ENCODE peak calls at places on chromosomes 12 and 14, in six cellular contexts. Z is WTC11, A is lower leg skin, R is adrenal gland, O is IMR-90, J is H9. C is an unnamed sample.

GRCh38 chr12:26123482-26123980 is 1.3 kb downstream of the BHLHE41 start:
- DNase-seq in Z (no peak), A (no peak), R (no peak), O (peak; percentile 12), J (no peak), C (no peak)

GRCh38 chr14:77306406-77307098 is 14.1 kb downstream of the POMT2 start:
- DNase-seq in Z (no peak), A (no peak), R (no peak), O (peak; percentile 21), J (no peak), C (no peak)

GRCh38 chr12:94555687-94556086 is 94.7 kb downstream of the TMCC3 start:
- DNase-seq in Z (no peak), A (no peak), R (no peak), O (no peak), J (no peak), C (no peak)

GRCh38 chr12:113292091-113292490 is 42.8 kb downstream of the SLC8B1 start:
- DNase-seq in Z (no peak), A (no peak), R (no peak), O (peak; percentile 76), J (no peak), C (no peak)

GRCh38 chr12:21499765-21500164 is 1.7 kb downstream of the RECQL start:
- DNase-seq in Z (no peak), A (no peak), R (no peak), O (no peak), J (no peak), C (no peak)

GRCh38 chr12:14356147-14356546 is 9.3 kb upstream of the ATF7IP start:
- DNase-seq in Z (no peak), A (no peak), R (no peak), O (no peak), J (no peak), C (no peak)

GRCh38 chr14:65704850-65705249 is 292.3 kb downstream of the FUT8 start:
- DNase-seq in Z (no peak), A (no peak), R (no peak), O (no peak), J (no peak), C (no peak)

GRCh38 chr14:104332634-104333270 is 194.4 kb downstream of the KIF26A start:
- DNase-seq in Z (no peak), A (peak; percentile 27), R (no peak), O (no peak), J (no peak), C (no peak)

GRCh38 chr12:11840350-11840749 is 190.9 kb downstream of the ETV6 start:
- DNase-seq in Z (no peak), A (no peak), R (no peak), O (no peak), J (no peak), C (no peak)

GRCh38 chr12:91931110-91931509 is 214.5 kb downstream of the BTG1 start:
- DNase-seq in Z (no peak), A (peak; percentile 83), R (no peak), O (no peak), J (no peak), C (no peak)

GRCh38 chr12:131003676-131004075 is 50.0 kb downstream of the ADGRD1 start:
- DNase-seq in Z (no peak), A (no peak), R (no peak), O (no peak), J (no peak), C (no peak)

GRCh38 chr12:31970199-31970598 is 11.0 kb downstream of the RESF1 start:
- DNase-seq in Z (no peak), A (no peak), R (no peak), O (no peak), J (no peak), C (no peak)

GRCh38 chr12:67928621-67929369 is 60.5 kb upstream of the IFNG-AS1 start:
- DNase-seq in Z (no peak), A (no peak), R (no peak), O (no peak), J (no peak), C (no peak)

GRCh38 chr12:65875635-65876034 is 51.4 kb downstream of the HMGA2 start:
- DNase-seq in Z (no peak), A (no peak), R (peak; percentile 24), O (peak; percentile 69), J (no peak), C (no peak)

GRCh38 chr14:57574617-57575288 is 81.1 kb upstream of the CCDC198 start:
- DNase-seq in Z (no peak), A (no peak), R (no peak), O (no peak), J (no peak), C (no peak)

GRCh38 chr12:92297932-92298681 is 152.5 kb upstream of the BTG1 start:
- DNase-seq in Z (no peak), A (peak; percentile 34), R (peak; percentile 28), O (peak; percentile 80), J (no peak), C (no peak)

GRCh38 chr14:94193776-94194175 is 19.7 kb downstream of the PPP4R4 start:
- DNase-seq in Z (no peak), A (no peak), R (no peak), O (no peak), J (no peak), C (no peak)

GRCh38 chr12:91202390-91202789 is 19.8 kb upstream of the DCN start:
- DNase-seq in Z (no peak), A (no peak), R (no peak), O (no peak), J (no peak), C (no peak)

GRCh38 chr12:131074221-131075083 is 120.7 kb downstream of the ADGRD1 start:
- DNase-seq in Z (no peak), A (peak; percentile 47), R (peak; percentile 27), O (no peak), J (peak; percentile 21), C (no peak)

GRCh38 chr12:70365648-70366518 is at the start of gene KCNMB4:
- DNase-seq in Z (peak; percentile 93), A (peak; percentile 35), R (peak; percentile 84), O (peak; percentile 10), J (peak; percentile 97), C (peak; percentile 51)

DNA sequence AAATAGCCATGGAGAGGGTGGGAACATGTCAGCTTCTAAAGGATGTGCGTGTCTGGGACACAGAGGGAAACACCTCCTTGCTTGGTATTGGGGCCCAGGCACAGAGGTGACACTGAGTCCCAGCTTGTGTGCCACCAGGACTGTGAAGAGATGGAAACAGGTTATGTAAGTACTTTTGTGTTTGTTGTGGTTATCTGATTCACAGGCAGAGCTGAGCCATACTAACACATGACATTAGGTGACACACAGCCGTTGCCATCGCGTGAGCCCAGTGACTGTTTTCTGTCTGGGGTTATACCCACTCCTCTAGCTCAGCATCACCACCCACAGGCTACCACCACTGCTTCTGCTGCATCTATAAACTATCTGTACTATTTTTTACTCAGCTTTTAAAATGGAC is 12.1 kb upstream of the FLVCR2 start:
- DNase-seq in Z (no peak), A (no peak), R (no peak), O (no peak), J (no peak), C (no peak)
- TF ChIP-seq CTCF in Z (no peak), A (no peak), R (no peak), O (no peak), J (no peak), C (no peak)

GRCh38 chr14:61470261-61470953 is 149.0 kb downstream of the PRKCH start:
- DNase-seq in Z (peak; percentile 48), A (no peak), R (no peak), O (peak; percentile 98), J (peak; percentile 63), C (no peak)
- TF ChIP-seq CTCF in Z (no peak), A (no peak), R (no peak), O (peak; percentile 41), J (peak; percentile 35), C (no peak)

GRCh38 chr12:41661141-41661540 is 473.0 kb downstream of the PDZRN4 start:
- DNase-seq in Z (no peak), A (no peak), R (no peak), O (no peak), J (no peak), C (no peak)

GRCh38 chr12:41663487-41664258 is 475.6 kb downstream of the PDZRN4 start:
- DNase-seq in Z (no peak), A (no peak), R (no peak), O (peak; percentile 20), J (no peak), C (no peak)
- TF ChIP-seq CTCF in Z (peak; percentile 49), A (no peak), R (peak; percentile 52), O (peak; percentile 33), J (peak; percentile 79), C (no peak)

GRCh38 chr14:100826371-100827139 is 637 bp downstream of the MEG3 start:
- DNase-seq in Z (no peak), A (no peak), R (no peak), O (no peak), J (no peak), C (no peak)

GRCh38 chr14:100825691-100826331 is at the start of gene MEG3:
- DNase-seq in Z (no peak), A (peak; percentile 28), R (peak; percentile 60), O (peak; percentile 82), J (no peak), C (no peak)

GRCh38 chr14:100828448-100828834 is 2.5 kb downstream of the MEG3 start:
- DNase-seq in Z (no peak), A (no peak), R (peak; percentile 81), O (no peak), J (no peak), C (no peak)

GRCh38 chr14:100827751-100828447 is 2.0 kb downstream of the MEG3 start:
- DNase-seq in Z (peak; percentile 72), A (no peak), R (peak; percentile 82), O (peak; percentile 81), J (no peak), C (no peak)

DNA sequence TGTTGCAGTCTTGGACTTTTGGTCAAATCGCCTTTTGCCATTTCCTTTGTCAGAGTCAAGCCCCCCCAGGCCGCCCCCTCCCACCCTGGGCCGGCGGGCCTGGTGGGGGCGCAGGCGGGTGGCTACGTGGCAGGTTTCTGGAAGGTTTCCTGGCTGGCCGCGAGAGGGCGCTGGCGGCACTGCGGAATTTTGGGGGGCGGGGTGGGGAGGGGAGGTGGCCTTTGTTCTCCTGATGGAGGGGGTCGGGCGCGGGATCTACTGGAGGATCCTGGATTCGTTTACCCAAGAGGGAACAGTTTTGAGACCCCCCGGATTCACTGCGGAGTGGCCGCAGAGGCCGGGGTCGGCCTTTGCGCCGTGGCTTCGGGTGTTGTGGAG is 1.2 kb downstream of the MEG3 start:
- DNase-seq in Z (no peak), A (no peak), R (peak; percentile 46), O (peak; percentile 16), J (no peak), C (no peak)
- TF ChIP-seq CTCF in Z (peak; percentile 31), A (no peak), R (peak; percentile 42), O (peak; percentile 58), J (no peak), C (peak; percentile 14)

DNA sequence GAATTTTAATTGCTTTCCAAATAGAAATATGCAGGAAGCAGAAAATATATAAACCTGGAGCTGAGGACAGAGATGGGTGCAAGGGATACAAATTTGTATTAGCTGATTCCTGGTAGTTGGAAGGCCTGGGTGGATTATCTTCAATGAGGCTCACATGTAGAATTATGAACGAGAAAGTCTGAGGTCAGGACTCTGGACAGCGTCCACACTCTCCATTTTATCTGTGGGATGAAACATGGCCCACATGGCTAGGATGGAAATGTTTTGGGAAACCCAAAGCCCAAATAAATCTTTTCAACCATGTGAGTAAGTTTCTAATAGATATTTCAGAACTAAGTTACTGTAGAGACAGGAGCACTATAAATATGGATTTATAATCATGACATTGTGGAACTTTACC is 256.1 kb downstream of the APAF1 start:
- DNase-seq in Z (no peak), A (no peak), R (no peak), O (no peak), J (no peak), C (no peak)
- TF ChIP-seq CTCF in Z (no peak), A (no peak), R (no peak), O (no peak), J (no peak), C (no peak)